ENCODE peak calls at places on chromosomes 4 and X, in nine cellular contexts. C is adrenal gland, S is breast epithelium, T is uterus, D is H1, O is thyroid gland, U is gastrocnemius medialis, J is stomach, G is body of pancreas. P is an unnamed sample.

GRCh38 chrX:47664737-47665136 is 5.8 kb upstream of the UXT start:
- DNase-seq in C (no peak), S (no peak), T (no peak), D (no peak), O (no peak), U (no peak), J (no peak), G (no peak), P (no peak)

GRCh38 chr4:1968667-1969295 is 40.0 kb downstream of the NELFA start:
- DNase-seq in C (no peak), S (no peak), T (no peak), D (no peak), O (no peak), U (no peak), J (no peak), G (no peak), P (no peak)

GRCh38 chrX:101232316-101232715 is 12.7 kb downstream of the DRP2 start:
- DNase-seq in C (no peak), S (no peak), T (no peak), D (no peak), O (no peak), U (no peak), J (no peak), G (no peak), P (no peak)

GRCh38 chr4:105657117-105657765 is 51.2 kb downstream of the INTS12 start:
- DNase-seq in C (no peak), S (no peak), T (no peak), D (no peak), O (no peak), U (no peak), J (no peak), G (no peak), P (no peak)

GRCh38 chr4:112516401-112517066 is 554 bp upstream of the NEUROG2 start:
- DNase-seq in C (no peak), S (no peak), T (no peak), D (no peak), O (no peak), U (no peak), J (no peak), G (peak; percentile 14), P (no peak)

GRCh38 chr4:186020793-186021407 is 48.1 kb upstream of the TLR3 start:
- DNase-seq in C (no peak), S (no peak), T (no peak), D (no peak), O (no peak), U (no peak), J (no peak), G (no peak), P (no peak)

GRCh38 chrX:123140904-123141303 is 43.2 kb upstream of the GRIA3 start:
- DNase-seq in C (no peak), S (no peak), T (no peak), D (no peak), O (no peak), U (no peak), J (no peak), G (no peak), P (no peak)

GRCh38 chr4:98482847-98483806 is 175.3 kb downstream of the TSPAN5 start:
- DNase-seq in C (no peak), S (no peak), T (no peak), D (no peak), O (no peak), U (no peak), J (no peak), G (no peak), P (no peak)

GRCh38 chr4:123478859-123479345 is 82.3 kb downstream of the SPRY1 start:
- DNase-seq in C (no peak), S (peak; percentile 45), T (no peak), D (no peak), O (peak; percentile 52), U (peak; percentile 11), J (peak; percentile 72), G (peak; percentile 67), P (no peak)

GRCh38 chrX:40303256-40304077 is 205.7 kb upstream of the BCOR start:
- DNase-seq in C (no peak), S (no peak), T (no peak), D (no peak), O (no peak), U (no peak), J (no peak), G (no peak), P (no peak)

GRCh38 chr4:154760895-154761294 is 17.1 kb downstream of the LRAT start:
- DNase-seq in C (no peak), S (no peak), T (no peak), D (no peak), O (no peak), U (no peak), J (no peak), G (no peak), P (no peak)

GRCh38 chrX:53018627-53019026 is 30.0 kb upstream of the GPR173 start:
- DNase-seq in C (no peak), S (no peak), T (no peak), D (no peak), O (no peak), U (no peak), J (no peak), G (no peak), P (no peak)

GRCh38 chrX:24023972-24024664 is 2.9 kb downstream of the KLHL15 start:
- DNase-seq in C (no peak), S (no peak), T (no peak), D (no peak), O (no peak), U (no peak), J (no peak), G (no peak), P (peak; percentile 4)

GRCh38 chrX:42020225-42020624 is 96.9 kb upstream of the CASK start:
- DNase-seq in C (no peak), S (no peak), T (no peak), D (no peak), O (no peak), U (no peak), J (no peak), G (no peak), P (no peak)

GRCh38 chrX:72029473-72030411 is 102.0 kb downstream of the RTL5 start:
- DNase-seq in C (peak; percentile 32), S (peak; percentile 17), T (no peak), D (no peak), O (peak; percentile 62), U (no peak), J (no peak), G (peak; percentile 31), P (no peak)

GRCh38 chr4:39571504-39571903 is 44.3 kb upstream of the UGDH start:
- DNase-seq in C (no peak), S (no peak), T (no peak), D (no peak), O (no peak), U (no peak), J (no peak), G (no peak), P (no peak)

GRCh38 chr4:39576268-39576667 is 49.0 kb upstream of the UGDH start:
- DNase-seq in C (peak; percentile 28), S (no peak), T (no peak), D (no peak), O (no peak), U (no peak), J (no peak), G (no peak), P (no peak)

GRCh38 chr4:39569209-39569608 is 42.0 kb upstream of the UGDH start:
- DNase-seq in C (no peak), S (no peak), T (no peak), D (no peak), O (no peak), U (no peak), J (no peak), G (no peak), P (no peak)

GRCh38 chr4:39574946-39575345 is 47.7 kb upstream of the UGDH start:
- DNase-seq in C (no peak), S (no peak), T (no peak), D (no peak), O (no peak), U (no peak), J (no peak), G (no peak), P (no peak)
- H3K27ac ChIP-seq in C (no peak overlapping the region), S (no peak overlapping the region), T (no peak overlapping the region), D (no peak overlapping the region), O (no peak overlapping the region), U (no peak overlapping the region), J (no peak overlapping the region), G (no peak overlapping the region), P (no peak overlapping the region)

DNA sequence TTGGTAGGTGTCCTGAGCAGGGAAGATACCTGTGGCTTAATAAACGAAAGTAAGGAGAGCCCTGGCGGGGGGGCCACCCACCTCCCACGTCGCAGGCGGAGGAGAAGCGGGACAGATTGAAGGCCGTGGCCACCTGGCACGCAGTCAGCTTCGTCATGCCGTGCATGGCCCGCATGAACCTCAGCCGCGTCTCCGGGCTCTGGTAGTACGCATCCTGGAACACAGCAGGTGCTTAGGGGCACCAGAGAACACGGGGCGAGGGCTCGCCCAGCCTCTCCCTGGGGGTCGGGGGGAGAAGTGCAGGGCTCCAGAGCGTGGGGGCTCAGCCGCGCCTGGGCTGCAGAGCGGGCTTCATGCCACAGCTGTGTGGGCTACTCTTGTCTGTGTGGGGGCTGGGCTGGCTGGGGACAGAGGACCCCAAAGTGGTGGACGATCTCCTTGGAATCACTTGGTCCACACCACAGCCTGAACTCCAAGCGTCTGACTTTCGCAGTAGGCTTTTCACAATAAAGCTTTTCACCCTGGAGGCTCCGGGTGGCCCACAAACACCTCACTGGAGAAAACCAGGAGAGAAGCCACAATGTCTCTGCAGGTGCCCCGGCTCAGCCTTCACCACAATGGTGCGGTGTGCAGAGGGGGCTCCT is 27.1 kb upstream of the SLC25A6 start:
- DNase-seq in C (peak; percentile 38), S (no peak), T (no peak), D (no peak), O (no peak), U (no peak), J (no peak), G (no peak), P (no peak)
- H3K36me3 ChIP-seq in C (peaks cover 8% of the 10 kb centered on the region), S (peaks cover 14% of the 10 kb centered on the region), T (no peaks in the 10 kb centered on the region), D (peaks cover 72% of the 10 kb centered on the region), O (peaks cover 29% of the 10 kb centered on the region), U (peaks cover 21% of the 10 kb centered on the region), J (peaks cover 68% of the 10 kb centered on the region), G (peaks cover 7% of the 10 kb centered on the region), P (peaks cover 93% of the 10 kb centered on the region)

DNA sequence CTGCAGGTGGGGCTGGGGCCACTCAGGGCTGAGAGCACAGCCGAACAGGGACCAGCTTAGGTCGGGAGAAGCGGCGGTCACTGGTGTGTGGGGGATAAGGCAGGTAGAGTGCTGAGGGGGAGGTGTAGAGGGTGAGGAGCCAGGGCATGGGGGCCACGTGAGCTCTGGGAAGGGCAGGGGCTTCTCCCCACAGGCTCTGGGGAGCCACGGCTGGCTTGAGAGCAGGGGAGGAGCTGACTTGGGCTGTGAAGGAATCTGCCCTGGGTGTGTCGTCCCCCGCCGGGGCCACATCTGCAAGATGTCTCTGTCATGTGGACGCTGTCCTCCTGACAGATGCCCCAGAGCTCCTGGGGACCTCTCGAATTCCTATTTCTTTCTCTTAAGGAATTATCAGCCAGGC is 15.0 kb downstream of the SH3TC1 start:
- DNase-seq in C (no peak), S (no peak), T (no peak), D (no peak), O (no peak), U (no peak), J (no peak), G (no peak), P (no peak)
- TF ChIP-seq POLR2A in C (no peak), S (no peak), T (no peak), D (no peak), O (no peak), U (no peak), J (no peak), G (no peak), P (no peak)

DNA sequence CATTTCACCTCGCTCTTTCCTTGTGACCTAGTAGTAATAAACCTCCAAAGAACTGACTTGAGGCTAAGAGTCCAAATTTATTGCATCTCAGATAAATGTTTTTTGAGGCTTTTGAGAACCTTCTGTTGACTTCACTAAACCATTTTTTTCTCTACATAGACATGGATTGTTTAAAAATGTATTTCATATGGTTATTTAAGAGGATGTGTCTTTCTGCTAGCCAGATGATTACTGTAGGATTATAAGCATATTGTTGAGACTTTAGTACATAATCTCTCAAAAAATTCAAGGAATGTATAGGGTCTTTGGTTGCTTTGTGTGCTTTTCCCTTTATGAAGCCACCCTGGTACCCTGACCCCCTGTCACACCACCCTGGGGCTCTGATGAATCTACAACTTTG is 44.8 kb downstream of the ATXN3L start:
- DNase-seq in C (no peak), S (no peak), T (no peak), D (no peak), O (no peak), U (no peak), J (no peak), G (no peak), P (no peak)
- H3K27ac ChIP-seq in C (no peak overlapping the region), S (no peak overlapping the region), T (no peak overlapping the region), D (no peak overlapping the region), O (no peak overlapping the region), U (no peak overlapping the region), J (no peak overlapping the region), G (no peak overlapping the region), P (no peak overlapping the region)